ENCODE peak calls at places on chromosomes 6 and 20, in seven cellular contexts. J is right atrium auricular region, U is fibroblast of mammary gland, S is HT-29, B is GM20000, F is NCI-H1092 treated with DMSO at 0.1 percent for 48 hours, M is SK-MEL-5. Q is an unnamed sample.

GRCh38 chr6:34526992-34527728 is 29.0 kb downstream of the SPDEF start:
- DNase-seq in J (peak; percentile 93), U (peak; percentile 85), S (peak; percentile 93), B (peak; percentile 98), F (peak; percentile 86), M (peak; percentile 88), Q (peak; percentile 96)

GRCh38 chr6:12483712-12484111 is 193.6 kb downstream of the EDN1 start:
- DNase-seq in J (no peak), U (peak; percentile 90), S (peak; percentile 57), B (peak; percentile 31), F (no peak), M (no peak), Q (no peak)

GRCh38 chr6:11609324-11610071 is 71.9 kb downstream of the TMEM170B start:
- DNase-seq in J (peak; percentile 82), U (peak; percentile 38), S (no peak), B (no peak), F (no peak), M (no peak), Q (peak; percentile 37)

GRCh38 chr6:24662206-24662605 is 4.5 kb downstream of the TDP2 start:
- DNase-seq in J (no peak), U (no peak), S (no peak), B (no peak), F (no peak), M (no peak), Q (no peak)

GRCh38 chr20:62258499-62259293 is 20.4 kb downstream of the OSBPL2 start:
- DNase-seq in J (peak; percentile 68), U (peak; percentile 87), S (no peak), B (no peak), F (no peak), M (no peak), Q (peak; percentile 78)

GRCh38 chr6:11492444-11493300 is 44.9 kb upstream of the TMEM170B start:
- DNase-seq in J (no peak), U (peak; percentile 20), S (no peak), B (no peak), F (no peak), M (no peak), Q (no peak)

GRCh38 chr6:13194852-13195251 is 133.5 kb downstream of the TBC1D7 start:
- DNase-seq in J (no peak), U (peak; percentile 76), S (peak; percentile 59), B (peak; percentile 80), F (no peak), M (peak; percentile 92), Q (peak; percentile 52)

GRCh38 chr6:43129434-43130194 is 41.5 kb upstream of the SRF start:
- DNase-seq in J (no peak), U (peak; percentile 47), S (peak; percentile 75), B (peak; percentile 52), F (peak; percentile 12), M (peak; percentile 66), Q (no peak)

GRCh38 chr20:14550655-14551054 is 213.2 kb upstream of the FLRT3 start:
- DNase-seq in J (no peak), U (no peak), S (no peak), B (no peak), F (no peak), M (no peak), Q (no peak)

GRCh38 chr6:79713701-79714322 is 82.7 kb downstream of the SH3BGRL2 start:
- DNase-seq in J (no peak), U (peak; percentile 59), S (peak; percentile 70), B (peak; percentile 26), F (peak; percentile 52), M (peak; percentile 66), Q (no peak)

GRCh38 chr6:157298325-157298724 is 25.0 kb downstream of the TMEM242 start:
- DNase-seq in J (no peak), U (no peak), S (no peak), B (no peak), F (no peak), M (no peak), Q (no peak)

GRCh38 chr6:35297541-35298481 is at the start of gene DEF6:
- DNase-seq in J (peak; percentile 83), U (peak; percentile 73), S (peak; percentile 88), B (peak; percentile 91), F (peak; percentile 47), M (peak; percentile 46), Q (peak; percentile 76)

GRCh38 chr6:72132425-72132824 is 246.1 kb downstream of the RIMS1 start:
- DNase-seq in J (no peak), U (no peak), S (no peak), B (no peak), F (no peak), M (no peak), Q (no peak)

GRCh38 chr6:85252552-85252951 is 197.3 kb upstream of the NT5E start:
- DNase-seq in J (no peak), U (no peak), S (no peak), B (no peak), F (no peak), M (no peak), Q (no peak)

GRCh38 chr6:30687659-30688431 is 1.4 kb upstream of the PPP1R18 start:
- DNase-seq in J (no peak), U (peak; percentile 64), S (no peak), B (no peak), F (no peak), M (no peak), Q (peak; percentile 71)

GRCh38 chr6:26358511-26358981 is 6.5 kb upstream of the BTN3A2 start:
- DNase-seq in J (no peak), U (no peak), S (no peak), B (peak; percentile 65), F (no peak), M (peak; percentile 94), Q (no peak)

GRCh38 chr6:7124631-7125030 is 16.9 kb downstream of the RREB1 start:
- DNase-seq in J (peak; percentile 23), U (peak; percentile 37), S (no peak), B (no peak), F (no peak), M (no peak), Q (no peak)

GRCh38 chr6:159077123-159077522 is 32.3 kb upstream of the TAGAP start:
- DNase-seq in J (no peak), U (no peak), S (no peak), B (no peak), F (no peak), M (no peak), Q (no peak)

GRCh38 chr6:134097114-134097707 is 44.8 kb upstream of the SLC2A12 start:
- DNase-seq in J (no peak), U (peak; percentile 76), S (peak; percentile 85), B (peak; percentile 57), F (peak; percentile 47), M (peak; percentile 80), Q (peak; percentile 20)

GRCh38 chr6:7137335-7138106 is 29.8 kb downstream of the RREB1 start:
- DNase-seq in J (no peak), U (peak; percentile 69), S (peak; percentile 12), B (peak; percentile 56), F (peak; percentile 31), M (peak; percentile 68), Q (peak; percentile 59)

GRCh38 chr6:34035161-34035560 is 110.7 kb downstream of the GRM4 start:
- DNase-seq in J (no peak), U (no peak), S (no peak), B (no peak), F (no peak), M (no peak), Q (no peak)

GRCh38 chr6:53302678-53303360 is 45.9 kb downstream of the ELOVL5 start:
- DNase-seq in J (no peak), U (peak; percentile 85), S (no peak), B (no peak), F (no peak), M (no peak), Q (no peak)

GRCh38 chr6:56246941-56247653 is at the start of gene COL21A1:
- DNase-seq in J (no peak), U (peak; percentile 41), S (peak; percentile 23), B (no peak), F (no peak), M (no peak), Q (peak; percentile 58)

GRCh38 chr6:170505306-170505705 is 47.8 kb downstream of the PSMB1 start:
- DNase-seq in J (no peak), U (no peak), S (no peak), B (no peak), F (peak; percentile 41), M (no peak), Q (peak; percentile 49)

GRCh38 chr6:30075094-30075986 is at the start of gene RNF39:
- DNase-seq in J (no peak), U (no peak), S (peak; percentile 80), B (peak; percentile 46), F (no peak), M (no peak), Q (no peak)

GRCh38 chr20:40339661-40340449 is 349.2 kb downstream of the MAFB start:
- DNase-seq in J (no peak), U (peak; percentile 27), S (no peak), B (no peak), F (no peak), M (no peak), Q (peak; percentile 27)

GRCh38 chr20:41168281-41169183 is 31.2 kb downstream of the PLCG1 start:
- DNase-seq in J (no peak), U (no peak), S (no peak), B (no peak), F (no peak), M (no peak), Q (peak; percentile 37)

GRCh38 chr6:81768150-81768942 is 15.9 kb upstream of the TENT5A start:
- DNase-seq in J (no peak), U (no peak), S (no peak), B (no peak), F (no peak), M (no peak), Q (no peak)

GRCh38 chr6:36318690-36319435 is 17.8 kb downstream of the BNIP5 start:
- DNase-seq in J (no peak), U (no peak), S (peak; percentile 49), B (no peak), F (peak; percentile 40), M (no peak), Q (no peak)

GRCh38 chr6:38646166-38646565 is 6.4 kb upstream of the BTBD9 start:
- DNase-seq in J (no peak), U (no peak), S (no peak), B (no peak), F (no peak), M (no peak), Q (no peak)

GRCh38 chr6:96016781-96017180 is 1.0 kb downstream of the FUT9 start:
- DNase-seq in J (no peak), U (no peak), S (no peak), B (no peak), F (no peak), M (no peak), Q (no peak)

GRCh38 chr20:17948442-17948841 is 20.2 kb downstream of the SNX5 start:
- DNase-seq in J (no peak), U (no peak), S (no peak), B (no peak), F (no peak), M (no peak), Q (no peak)

GRCh38 chr6:123744840-123745239 is 58.8 kb upstream of the NKAIN2 start:
- DNase-seq in J (no peak), U (no peak), S (no peak), B (no peak), F (no peak), M (no peak), Q (no peak)

GRCh38 chr6:137880633-137881521 is 13.8 kb downstream of the TNFAIP3 start:
- DNase-seq in J (no peak), U (no peak), S (no peak), B (no peak), F (no peak), M (no peak), Q (no peak)

GRCh38 chr20:17471606-17472187 is 59.5 kb downstream of the BFSP1 start:
- DNase-seq in J (peak; percentile 36), U (no peak), S (no peak), B (no peak), F (peak; percentile 15), M (no peak), Q (no peak)

GRCh38 chr6:84892666-84893065 is 128.3 kb upstream of the TBX18 start:
- DNase-seq in J (no peak), U (peak; percentile 85), S (no peak), B (no peak), F (no peak), M (no peak), Q (no peak)

GRCh38 chr6:137136065-137136464 is 37.4 kb downstream of the IL22RA2 start:
- DNase-seq in J (no peak), U (peak; percentile 36), S (no peak), B (no peak), F (no peak), M (no peak), Q (no peak)

GRCh38 chr6:139540276-139540675 is 165.8 kb upstream of the CITED2 start:
- DNase-seq in J (no peak), U (peak; percentile 93), S (no peak), B (peak; percentile 23), F (no peak), M (no peak), Q (peak; percentile 29)